ENCODE peak calls at places on chromosome 6, in five cellular contexts. R is RWPE1; D is stimulated activated CD4-positive, alpha-beta T cell treated with anti-CD3 and anti-CD28 coated beads, Interleukin-2, amount 100 ng/mL, for 48 hours; F is cerebellar cortex; H is activated T-helper 1 cell treated with anti-CD3 and anti-CD28 coated beads, Interleukin-2, amount 50 U/mL, for 16 hours. M is an unnamed sample.

GRCh38 chr6:160393966-160394653 is 45.9 kb downstream of the SLC22A3 start:
- DNase-seq in R (no peak), D (no peak), F (no peak), H (no peak), M (no peak)

GRCh38 chr6:41515995-41516394 is 30.2 kb upstream of the FOXP4 start:
- DNase-seq in R (no peak), D (no peak), F (no peak), H (no peak), M (no peak)

GRCh38 chr6:135922746-135923145 is 71.2 kb downstream of the PDE7B start:
- DNase-seq in R (no peak), D (no peak), F (no peak), H (no peak), M (no peak)

GRCh38 chr6:107670792-107671199 is 153.3 kb downstream of the SCML4 start:
- DNase-seq in R (no peak), D (no peak), F (peak), H (no peak), M (no peak)

GRCh38 chr6:133017581-133017980 is 203.2 kb downstream of the RPS12 start:
- DNase-seq in R (no peak), D (no peak), F (no peak), H (no peak), M (no peak)

GRCh38 chr6:134340574-134340973 is 22.7 kb upstream of the SGK1 start:
- DNase-seq in R (no peak), D (no peak), F (no peak), H (no peak), M (no peak)

GRCh38 chr6:43945778-43946100 is 175.7 kb downstream of the VEGFA start:
- DNase-seq in R (no peak), D (no peak), F (no peak), H (no peak), M (no peak)

GRCh38 chr6:24052632-24053031 is 73.4 kb upstream of the NRSN1 start:
- DNase-seq in R (no peak), D (no peak), F (no peak), H (no peak), M (no peak)

GRCh38 chr6:44128020-44128917 is 915 bp downstream of the TMEM63B start:
- DNase-seq in R (peak), D (peak), F (peak), H (no peak), M (peak)

GRCh38 chr6:40714576-40715500 is 127.7 kb upstream of the LRFN2 start:
- DNase-seq in R (no peak), D (no peak), F (no peak), H (no peak), M (peak)

GRCh38 chr6:7528565-7528964 is 12.9 kb upstream of the DSP start:
- DNase-seq in R (peak), D (no peak), F (no peak), H (no peak), M (no peak)

GRCh38 chr6:123810214-123810613 is 6.5 kb downstream of the NKAIN2 start:
- DNase-seq in R (peak), D (no peak), F (no peak), H (no peak), M (no peak)

GRCh38 chr6:89916136-89916920 is 22.1 kb downstream of the GJA10 start:
- DNase-seq in R (no peak), D (no peak), F (no peak), H (no peak), M (no peak)

GRCh38 chr6:131014080-131014776 is 48.8 kb downstream of the EPB41L2 start:
- DNase-seq in R (no peak), D (no peak), F (no peak), H (no peak), M (no peak)

GRCh38 chr6:159961523-159961922 is 7.4 kb upstream of the IGF2R start:
- DNase-seq in R (no peak), D (no peak), F (no peak), H (no peak), M (peak)

GRCh38 chr6:31713991-31714684 is 1.0 kb upstream of the LY6G6D start:
- DNase-seq in R (no peak), D (no peak), F (no peak), H (no peak), M (no peak)

GRCh38 chr6:31473780-31474725 is 23.9 kb upstream of the MICB start:
- DNase-seq in R (peak), D (no peak), F (no peak), H (no peak), M (no peak)

GRCh38 chr6:11043961-11044711 is at the start of gene ELOVL2:
- DNase-seq in R (peak), D (peak), F (no peak), H (no peak), M (no peak)

GRCh38 chr6:47000842-47001241 is 41.3 kb downstream of the ADGRF1 start:
- DNase-seq in R (no peak), D (no peak), F (no peak), H (no peak), M (peak)

GRCh38 chr6:157644043-157644810 is 178.8 kb upstream of the SNX9 start:
- DNase-seq in R (peak), D (peak), F (peak), H (no peak), M (no peak)

GRCh38 chr6:89007209-89008001 is 44.0 kb upstream of the RNGTT start:
- DNase-seq in R (no peak), D (no peak), F (no peak), H (no peak), M (no peak)

GRCh38 chr6:157089851-157090250 is 233.5 kb downstream of the TMEM242 start:
- DNase-seq in R (no peak), D (no peak), F (no peak), H (no peak), M (no peak)

GRCh38 chr6:42045538-42046460 is 4.5 kb upstream of the TAF8 start:
- DNase-seq in R (peak), D (no peak), F (peak), H (peak), M (peak)

GRCh38 chr6:18536693-18537092 is 149.5 kb downstream of the RNF144B start:
- DNase-seq in R (no peak), D (no peak), F (no peak), H (no peak), M (no peak)

GRCh38 chr6:25635886-25636317 is 16.1 kb upstream of the SCGN start:
- DNase-seq in R (no peak), D (no peak), F (no peak), H (no peak), M (peak)

GRCh38 chr6:4962905-4963304 is 40.9 kb downstream of the RPP40 start:
- DNase-seq in R (no peak), D (no peak), F (no peak), H (no peak), M (no peak)

GRCh38 chr6:136115941-136116340 is 134.2 kb downstream of the MTFR2 start:
- DNase-seq in R (no peak), D (no peak), F (no peak), H (no peak), M (no peak)

GRCh38 chr6:146914563-146915483 is 289.4 kb upstream of the STXBP5 start:
- DNase-seq in R (peak), D (no peak), F (peak), H (no peak), M (peak)

GRCh38 chr6:74091133-74091793 is 395.3 kb downstream of the CD109 start:
- DNase-seq in R (peak), D (no peak), F (peak), H (no peak), M (peak)

GRCh38 chr6:150254671-150255228 is 111.9 kb downstream of the PPP1R14C start:
- DNase-seq in R (no peak), D (no peak), F (no peak), H (no peak), M (no peak)

GRCh38 chr6:109058620-109059019 is 36.0 kb downstream of the SESN1 start:
- DNase-seq in R (no peak), D (no peak), F (no peak), H (no peak), M (no peak)